ENCODE peak calls at places on chromosomes 3 and 15, in nine cellular contexts. One of them, this sample, is unnamed.

GRCh38 chr3:64123931-64124330 is 100.6 kb upstream of the PSMD6 start:
- DNase-seq in adrenal gland: no peak
- DNase-seq in GM23248: no peak
- DNase-seq in GM12864: no peak
- DNase-seq in brain microvascular endothelial cell: no peak
- DNase-seq in stimulated activated CD4-positive, alpha-beta T cell treated with anti-CD3 and anti-CD28 coated beads, Interleukin-2, amount 100 ng/mL, for 24 hours: no peak
- DNase-seq in thoracic aorta: no peak
- DNase-seq in ELF-1: no peak
- DNase-seq in substantia nigra: no peak
- DNase-seq in this sample: no peak

GRCh38 chr15:45146405-45146804 is 16.6 kb downstream of the DUOX1 start:
- DNase-seq in adrenal gland: peak
- DNase-seq in GM23248: peak
- DNase-seq in GM12864: no peak
- DNase-seq in brain microvascular endothelial cell: no peak
- DNase-seq in stimulated activated CD4-positive, alpha-beta T cell treated with anti-CD3 and anti-CD28 coated beads, Interleukin-2, amount 100 ng/mL, for 24 hours: no peak
- DNase-seq in thoracic aorta: no peak
- DNase-seq in ELF-1: no peak
- DNase-seq in substantia nigra: no peak
- DNase-seq in this sample: no peak

GRCh38 chr3:112709929-112710328 is 69.0 kb upstream of the CCDC80 start:
- DNase-seq in adrenal gland: no peak
- DNase-seq in GM23248: no peak
- DNase-seq in GM12864: no peak
- DNase-seq in brain microvascular endothelial cell: no peak
- DNase-seq in stimulated activated CD4-positive, alpha-beta T cell treated with anti-CD3 and anti-CD28 coated beads, Interleukin-2, amount 100 ng/mL, for 24 hours: no peak
- DNase-seq in thoracic aorta: no peak
- DNase-seq in ELF-1: no peak
- DNase-seq in substantia nigra: no peak
- DNase-seq in this sample: no peak

GRCh38 chr3:152270145-152270870 is 1.6 kb downstream of the MBNL1 start:
- DNase-seq in adrenal gland: no peak
- DNase-seq in GM23248: peak
- DNase-seq in GM12864: no peak
- DNase-seq in brain microvascular endothelial cell: no peak
- DNase-seq in stimulated activated CD4-positive, alpha-beta T cell treated with anti-CD3 and anti-CD28 coated beads, Interleukin-2, amount 100 ng/mL, for 24 hours: peak
- DNase-seq in thoracic aorta: no peak
- DNase-seq in ELF-1: no peak
- DNase-seq in substantia nigra: no peak
- DNase-seq in this sample: peak

GRCh38 chr3:48155122-48155521 is 33.1 kb downstream of the CDC25A start:
- DNase-seq in adrenal gland: peak
- DNase-seq in GM23248: peak
- DNase-seq in GM12864: no peak
- DNase-seq in brain microvascular endothelial cell: peak
- DNase-seq in stimulated activated CD4-positive, alpha-beta T cell treated with anti-CD3 and anti-CD28 coated beads, Interleukin-2, amount 100 ng/mL, for 24 hours: no peak
- DNase-seq in thoracic aorta: no peak
- DNase-seq in ELF-1: no peak
- DNase-seq in substantia nigra: no peak
- DNase-seq in this sample: peak

GRCh38 chr15:82051664-82052063 is 5.8 kb upstream of the MEX3B start:
- DNase-seq in adrenal gland: peak
- DNase-seq in GM23248: no peak
- DNase-seq in GM12864: no peak
- DNase-seq in brain microvascular endothelial cell: peak
- DNase-seq in stimulated activated CD4-positive, alpha-beta T cell treated with anti-CD3 and anti-CD28 coated beads, Interleukin-2, amount 100 ng/mL, for 24 hours: no peak
- DNase-seq in thoracic aorta: no peak
- DNase-seq in ELF-1: no peak
- DNase-seq in substantia nigra: no peak
- DNase-seq in this sample: no peak

GRCh38 chr15:66815322-66815721 is 113.3 kb downstream of the SMAD6 start:
- DNase-seq in adrenal gland: no peak
- DNase-seq in GM23248: peak
- DNase-seq in GM12864: no peak
- DNase-seq in brain microvascular endothelial cell: peak
- DNase-seq in stimulated activated CD4-positive, alpha-beta T cell treated with anti-CD3 and anti-CD28 coated beads, Interleukin-2, amount 100 ng/mL, for 24 hours: no peak
- DNase-seq in thoracic aorta: no peak
- DNase-seq in ELF-1: no peak
- DNase-seq in substantia nigra: no peak
- DNase-seq in this sample: peak

GRCh38 chr3:4852780-4853748 is 126.2 kb upstream of the BHLHE40 start:
- DNase-seq in adrenal gland: no peak
- DNase-seq in GM23248: peak
- DNase-seq in GM12864: no peak
- DNase-seq in brain microvascular endothelial cell: peak
- DNase-seq in stimulated activated CD4-positive, alpha-beta T cell treated with anti-CD3 and anti-CD28 coated beads, Interleukin-2, amount 100 ng/mL, for 24 hours: no peak
- DNase-seq in thoracic aorta: no peak
- DNase-seq in ELF-1: peak
- DNase-seq in substantia nigra: no peak
- DNase-seq in this sample: peak

GRCh38 chr3:151816091-151816604 is 2.2 kb downstream of the AADAC start:
- DNase-seq in adrenal gland: peak
- DNase-seq in GM23248: peak
- DNase-seq in GM12864: no peak
- DNase-seq in brain microvascular endothelial cell: peak
- DNase-seq in stimulated activated CD4-positive, alpha-beta T cell treated with anti-CD3 and anti-CD28 coated beads, Interleukin-2, amount 100 ng/mL, for 24 hours: no peak
- DNase-seq in thoracic aorta: no peak
- DNase-seq in ELF-1: peak
- DNase-seq in substantia nigra: no peak
- DNase-seq in this sample: peak

GRCh38 chr3:32817195-32817560 is 619 bp upstream of the TRIM71 start:
- DNase-seq in adrenal gland: no peak
- DNase-seq in GM23248: no peak
- DNase-seq in GM12864: no peak
- DNase-seq in brain microvascular endothelial cell: no peak
- DNase-seq in stimulated activated CD4-positive, alpha-beta T cell treated with anti-CD3 and anti-CD28 coated beads, Interleukin-2, amount 100 ng/mL, for 24 hours: no peak
- DNase-seq in thoracic aorta: no peak
- DNase-seq in ELF-1: peak
- DNase-seq in substantia nigra: no peak
- DNase-seq in this sample: no peak

GRCh38 chr3:196440696-196441095 is 8.5 kb upstream of the UBXN7 start:
- DNase-seq in adrenal gland: no peak
- DNase-seq in GM23248: peak
- DNase-seq in GM12864: no peak
- DNase-seq in brain microvascular endothelial cell: no peak
- DNase-seq in stimulated activated CD4-positive, alpha-beta T cell treated with anti-CD3 and anti-CD28 coated beads, Interleukin-2, amount 100 ng/mL, for 24 hours: no peak
- DNase-seq in thoracic aorta: no peak
- DNase-seq in ELF-1: no peak
- DNase-seq in substantia nigra: no peak
- DNase-seq in this sample: no peak

GRCh38 chr15:68427366-68427765 is 4.6 kb downstream of the ITGA11 start:
- DNase-seq in adrenal gland: no peak
- DNase-seq in GM23248: peak
- DNase-seq in GM12864: no peak
- DNase-seq in brain microvascular endothelial cell: no peak
- DNase-seq in stimulated activated CD4-positive, alpha-beta T cell treated with anti-CD3 and anti-CD28 coated beads, Interleukin-2, amount 100 ng/mL, for 24 hours: no peak
- DNase-seq in thoracic aorta: no peak
- DNase-seq in ELF-1: no peak
- DNase-seq in substantia nigra: no peak
- DNase-seq in this sample: peak

GRCh38 chr3:45224824-45225464 is 1.1 kb downstream of the TMEM158 start:
- DNase-seq in adrenal gland: peak
- DNase-seq in GM23248: peak
- DNase-seq in GM12864: no peak
- DNase-seq in brain microvascular endothelial cell: peak
- DNase-seq in stimulated activated CD4-positive, alpha-beta T cell treated with anti-CD3 and anti-CD28 coated beads, Interleukin-2, amount 100 ng/mL, for 24 hours: peak
- DNase-seq in thoracic aorta: no peak
- DNase-seq in ELF-1: peak
- DNase-seq in substantia nigra: peak
- DNase-seq in this sample: peak

GRCh38 chr3:53146319-53146868 is 14.6 kb upstream of the PRKCD start:
- DNase-seq in adrenal gland: no peak
- DNase-seq in GM23248: no peak
- DNase-seq in GM12864: no peak
- DNase-seq in brain microvascular endothelial cell: no peak
- DNase-seq in stimulated activated CD4-positive, alpha-beta T cell treated with anti-CD3 and anti-CD28 coated beads, Interleukin-2, amount 100 ng/mL, for 24 hours: no peak
- DNase-seq in thoracic aorta: no peak
- DNase-seq in ELF-1: no peak
- DNase-seq in substantia nigra: no peak
- DNase-seq in this sample: no peak

GRCh38 chr15:85589873-85590272 is 204.9 kb downstream of the KLHL25 start:
- DNase-seq in adrenal gland: no peak
- DNase-seq in GM23248: peak
- DNase-seq in GM12864: no peak
- DNase-seq in brain microvascular endothelial cell: no peak
- DNase-seq in stimulated activated CD4-positive, alpha-beta T cell treated with anti-CD3 and anti-CD28 coated beads, Interleukin-2, amount 100 ng/mL, for 24 hours: no peak
- DNase-seq in thoracic aorta: no peak
- DNase-seq in ELF-1: no peak
- DNase-seq in substantia nigra: no peak
- DNase-seq in this sample: peak

GRCh38 chr3:126022741-126023359 is 53.9 kb downstream of the ROPN1B start:
- DNase-seq in adrenal gland: no peak
- DNase-seq in GM23248: no peak
- DNase-seq in GM12864: no peak
- DNase-seq in brain microvascular endothelial cell: no peak
- DNase-seq in stimulated activated CD4-positive, alpha-beta T cell treated with anti-CD3 and anti-CD28 coated beads, Interleukin-2, amount 100 ng/mL, for 24 hours: no peak
- DNase-seq in thoracic aorta: no peak
- DNase-seq in ELF-1: no peak
- DNase-seq in substantia nigra: no peak
- DNase-seq in this sample: no peak

GRCh38 chr3:125398952-125399351 is 23.8 kb upstream of the ZNF148 start:
- DNase-seq in adrenal gland: no peak
- DNase-seq in GM23248: no peak
- DNase-seq in GM12864: no peak
- DNase-seq in brain microvascular endothelial cell: no peak
- DNase-seq in stimulated activated CD4-positive, alpha-beta T cell treated with anti-CD3 and anti-CD28 coated beads, Interleukin-2, amount 100 ng/mL, for 24 hours: no peak
- DNase-seq in thoracic aorta: no peak
- DNase-seq in ELF-1: peak
- DNase-seq in substantia nigra: no peak
- DNase-seq in this sample: no peak

GRCh38 chr3:53083949-53084309 is 38.1 kb upstream of the SFMBT1 start:
- DNase-seq in adrenal gland: no peak
- DNase-seq in GM23248: peak
- DNase-seq in GM12864: no peak
- DNase-seq in brain microvascular endothelial cell: no peak
- DNase-seq in stimulated activated CD4-positive, alpha-beta T cell treated with anti-CD3 and anti-CD28 coated beads, Interleukin-2, amount 100 ng/mL, for 24 hours: no peak
- DNase-seq in thoracic aorta: no peak
- DNase-seq in ELF-1: no peak
- DNase-seq in substantia nigra: no peak
- DNase-seq in this sample: no peak

GRCh38 chr15:55318588-55319494 is at the start of the genes PIGB and PIGBOS1:
- DNase-seq in adrenal gland: peak
- DNase-seq in GM23248: peak
- DNase-seq in GM12864: peak
- DNase-seq in brain microvascular endothelial cell: peak
- DNase-seq in stimulated activated CD4-positive, alpha-beta T cell treated with anti-CD3 and anti-CD28 coated beads, Interleukin-2, amount 100 ng/mL, for 24 hours: peak
- DNase-seq in thoracic aorta: peak
- DNase-seq in ELF-1: peak
- DNase-seq in substantia nigra: peak
- DNase-seq in this sample: peak

GRCh38 chr15:60520041-60520824 is 41.3 kb upstream of the ICE2 start:
- DNase-seq in adrenal gland: no peak
- DNase-seq in GM23248: peak
- DNase-seq in GM12864: peak
- DNase-seq in brain microvascular endothelial cell: no peak
- DNase-seq in stimulated activated CD4-positive, alpha-beta T cell treated with anti-CD3 and anti-CD28 coated beads, Interleukin-2, amount 100 ng/mL, for 24 hours: no peak
- DNase-seq in thoracic aorta: no peak
- DNase-seq in ELF-1: no peak
- DNase-seq in substantia nigra: no peak
- DNase-seq in this sample: no peak

GRCh38 chr3:49255686-49256085 is 21.3 kb downstream of the C3orf62 start:
- DNase-seq in adrenal gland: no peak
- DNase-seq in GM23248: no peak
- DNase-seq in GM12864: no peak
- DNase-seq in brain microvascular endothelial cell: no peak
- DNase-seq in stimulated activated CD4-positive, alpha-beta T cell treated with anti-CD3 and anti-CD28 coated beads, Interleukin-2, amount 100 ng/mL, for 24 hours: no peak
- DNase-seq in thoracic aorta: no peak
- DNase-seq in ELF-1: no peak
- DNase-seq in substantia nigra: no peak
- DNase-seq in this sample: no peak

GRCh38 chr3:179450321-179450720 is 949 bp downstream of the GNB4 start:
- DNase-seq in adrenal gland: no peak
- DNase-seq in GM23248: peak
- DNase-seq in GM12864: no peak
- DNase-seq in brain microvascular endothelial cell: no peak
- DNase-seq in stimulated activated CD4-positive, alpha-beta T cell treated with anti-CD3 and anti-CD28 coated beads, Interleukin-2, amount 100 ng/mL, for 24 hours: no peak
- DNase-seq in thoracic aorta: no peak
- DNase-seq in ELF-1: no peak
- DNase-seq in substantia nigra: no peak
- DNase-seq in this sample: peak

GRCh38 chr3:43394071-43394501 is 107.7 kb downstream of the SNRK start:
- DNase-seq in adrenal gland: peak
- DNase-seq in GM23248: peak
- DNase-seq in GM12864: no peak
- DNase-seq in brain microvascular endothelial cell: peak
- DNase-seq in stimulated activated CD4-positive, alpha-beta T cell treated with anti-CD3 and anti-CD28 coated beads, Interleukin-2, amount 100 ng/mL, for 24 hours: no peak
- DNase-seq in thoracic aorta: no peak
- DNase-seq in ELF-1: no peak
- DNase-seq in substantia nigra: no peak
- DNase-seq in this sample: peak

GRCh38 chr3:181009225-181009624 is 19.7 kb upstream of the DNAJC19 start:
- DNase-seq in adrenal gland: no peak
- DNase-seq in GM23248: no peak
- DNase-seq in GM12864: no peak
- DNase-seq in brain microvascular endothelial cell: no peak
- DNase-seq in stimulated activated CD4-positive, alpha-beta T cell treated with anti-CD3 and anti-CD28 coated beads, Interleukin-2, amount 100 ng/mL, for 24 hours: peak
- DNase-seq in thoracic aorta: no peak
- DNase-seq in ELF-1: no peak
- DNase-seq in substantia nigra: no peak
- DNase-seq in this sample: no peak

GRCh38 chr3:20052851-20053250 is 12.6 kb downstream of the KAT2B start:
- DNase-seq in adrenal gland: no peak
- DNase-seq in GM23248: no peak
- DNase-seq in GM12864: no peak
- DNase-seq in brain microvascular endothelial cell: no peak
- DNase-seq in stimulated activated CD4-positive, alpha-beta T cell treated with anti-CD3 and anti-CD28 coated beads, Interleukin-2, amount 100 ng/mL, for 24 hours: no peak
- DNase-seq in thoracic aorta: no peak
- DNase-seq in ELF-1: no peak
- DNase-seq in substantia nigra: no peak
- DNase-seq in this sample: no peak

GRCh38 chr3:45986303-45986982 is 9.2 kb downstream of the FYCO1 start:
- DNase-seq in adrenal gland: peak
- DNase-seq in GM23248: peak
- DNase-seq in GM12864: no peak
- DNase-seq in brain microvascular endothelial cell: peak
- DNase-seq in stimulated activated CD4-positive, alpha-beta T cell treated with anti-CD3 and anti-CD28 coated beads, Interleukin-2, amount 100 ng/mL, for 24 hours: no peak
- DNase-seq in thoracic aorta: no peak
- DNase-seq in ELF-1: no peak
- DNase-seq in substantia nigra: no peak
- DNase-seq in this sample: peak

GRCh38 chr3:69212411-69213160 is 90.2 kb upstream of the LMOD3 start:
- DNase-seq in adrenal gland: no peak
- DNase-seq in GM23248: peak
- DNase-seq in GM12864: no peak
- DNase-seq in brain microvascular endothelial cell: peak
- DNase-seq in stimulated activated CD4-positive, alpha-beta T cell treated with anti-CD3 and anti-CD28 coated beads, Interleukin-2, amount 100 ng/mL, for 24 hours: no peak
- DNase-seq in thoracic aorta: no peak
- DNase-seq in ELF-1: no peak
- DNase-seq in substantia nigra: no peak
- DNase-seq in this sample: peak

GRCh38 chr3:18422972-18423371 is 2.2 kb downstream of the SATB1 start:
- DNase-seq in adrenal gland: no peak
- DNase-seq in GM23248: peak
- DNase-seq in GM12864: no peak
- DNase-seq in brain microvascular endothelial cell: no peak
- DNase-seq in stimulated activated CD4-positive, alpha-beta T cell treated with anti-CD3 and anti-CD28 coated beads, Interleukin-2, amount 100 ng/mL, for 24 hours: no peak
- DNase-seq in thoracic aorta: no peak
- DNase-seq in ELF-1: no peak
- DNase-seq in substantia nigra: no peak
- DNase-seq in this sample: peak

GRCh38 chr3:190537131-190537530 is 23.2 kb downstream of the IL1RAP start:
- DNase-seq in adrenal gland: no peak
- DNase-seq in GM23248: peak
- DNase-seq in GM12864: no peak
- DNase-seq in brain microvascular endothelial cell: no peak
- DNase-seq in stimulated activated CD4-positive, alpha-beta T cell treated with anti-CD3 and anti-CD28 coated beads, Interleukin-2, amount 100 ng/mL, for 24 hours: no peak
- DNase-seq in thoracic aorta: no peak
- DNase-seq in ELF-1: no peak
- DNase-seq in substantia nigra: no peak
- DNase-seq in this sample: no peak

GRCh38 chr3:177491301-177492031 is 294.2 kb upstream of the TBL1XR1 start:
- DNase-seq in adrenal gland: no peak
- DNase-seq in GM23248: peak
- DNase-seq in GM12864: no peak
- DNase-seq in brain microvascular endothelial cell: no peak
- DNase-seq in stimulated activated CD4-positive, alpha-beta T cell treated with anti-CD3 and anti-CD28 coated beads, Interleukin-2, amount 100 ng/mL, for 24 hours: no peak
- DNase-seq in thoracic aorta: no peak
- DNase-seq in ELF-1: no peak
- DNase-seq in substantia nigra: no peak
- DNase-seq in this sample: peak

This sample was measured in adipocyte.